ENCODE peak calls at places on chromosomes 3 and 15, in six cellular contexts. O is HepG2, P is SK-N-SH, Q is K562, E is GM12878, R is H1. H is an unnamed sample.

GRCh38 chr3:133572158-133573053 is 1.1 kb upstream of the CDV3 start:
- DNase-seq in P (no peak), Q (no peak), E (peak), O (no peak), R (no peak), H (peak)

GRCh38 chr15:57463360-57463759 is 87.1 kb downstream of the CGNL1 start:
- DNase-seq in R (no peak), O (no peak), E (no peak), P (no peak), Q (no peak), H (no peak)

GRCh38 chr15:28109626-28110415 is 10.7 kb upstream of the OCA2 start:
- DNase-seq in P (no peak), R (no peak), E (no peak), Q (no peak), O (no peak), H (no peak)

GRCh38 chr3:155032918-155033317 is 47.2 kb upstream of the MME start:
- DNase-seq in O (no peak), P (no peak), E (no peak), Q (no peak), R (no peak), H (peak)

GRCh38 chr15:97874139-97874538 is 86.4 kb upstream of the ARRDC4 start:
- DNase-seq in R (no peak), E (no peak), O (no peak), Q (no peak), P (no peak), H (no peak)

GRCh38 chr15:45668386-45668785 is 33.6 kb downstream of the SQOR start:
- DNase-seq in P (no peak), Q (no peak), E (no peak), R (no peak), O (no peak), H (no peak)

GRCh38 chr3:100277255-100277800 is 16.5 kb downstream of the TBC1D23 start:
- DNase-seq in P (no peak), E (no peak), R (no peak), Q (no peak), O (peak), H (no peak)

GRCh38 chr3:186361612-186362408 is at the start of gene DGKG:
- DNase-seq in P (peak), O (no peak), Q (no peak), R (no peak), E (no peak), H (peak)

GRCh38 chr3:160768918-160769317 is 12.9 kb downstream of the PPM1L start:
- DNase-seq in E (no peak), O (no peak), Q (no peak), R (no peak), P (no peak), H (no peak)

GRCh38 chr3:41304603-41305002 is 105.3 kb downstream of the CTNNB1 start:
- DNase-seq in P (peak), O (no peak), Q (no peak), E (no peak), R (no peak), H (no peak)

GRCh38 chr3:129665024-129665768 is 58.7 kb upstream of the PLXND1 start:
- DNase-seq in Q (no peak), P (no peak), O (peak), E (no peak), R (no peak), H (no peak)

DNA sequence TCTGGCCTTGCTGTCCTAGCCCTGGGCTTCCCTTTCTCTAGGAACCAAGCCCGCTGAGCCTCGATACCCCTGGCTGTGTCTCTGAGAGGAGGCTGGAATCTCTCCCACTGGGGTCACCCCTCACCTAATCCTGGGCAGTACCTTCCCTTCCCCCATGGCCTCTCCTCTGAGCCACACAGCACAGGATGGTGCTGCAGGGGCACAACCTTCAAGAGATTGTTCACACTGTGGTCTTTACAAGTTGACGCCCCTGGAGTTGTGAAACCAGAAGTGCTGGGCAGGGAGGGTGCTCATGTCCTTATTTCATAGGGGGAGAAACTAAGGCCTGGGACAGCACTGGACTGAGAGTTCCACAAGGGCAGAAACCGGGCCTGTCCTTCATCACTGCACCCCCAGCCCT is 70.9 kb upstream of the TMEM115 start:
- DNase-seq in R (no peak), P (no peak), E (no peak), O (no peak), Q (no peak), H (no peak)
- H3K27ac ChIP-seq in R (no peak), P (no peak), E (no peak), O (no peak), Q (no peak), H (no peak)

DNA sequence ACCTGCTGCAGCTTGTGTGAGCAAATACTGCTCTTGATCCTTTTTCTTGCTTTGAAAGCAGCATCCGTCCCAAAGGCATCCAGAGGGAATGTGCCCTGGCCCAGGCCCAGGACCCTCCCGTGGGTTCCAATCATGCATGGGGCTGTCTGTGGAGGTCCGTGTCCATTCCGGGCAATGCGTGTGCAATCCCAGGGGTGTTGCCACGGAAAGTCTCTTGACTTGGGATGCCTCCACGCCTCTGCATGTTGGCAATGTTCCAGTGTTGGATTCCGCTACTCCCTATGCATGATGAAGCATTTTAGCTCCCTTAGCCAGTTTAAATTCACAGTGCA is 105.7 kb downstream of the SNRPN start:
- DNase-seq in R (no peak), Q (no peak), P (no peak), E (no peak), O (no peak), H (no peak)
- TF ChIP-seq GABPA in R (no peak), Q (no peak), P (no peak), E (no peak), O (no peak), H (no peak)

GRCh38 chr15:85563328-85563727 is 182.9 kb downstream of the AKAP13 start:
- DNase-seq in E (no peak), P (no peak), R (no peak), O (peak), Q (no peak), H (no peak)
- H3K27ac ChIP-seq in E (no peak), P (no peak), R (no peak), O (no peak), Q (no peak), H (no peak)

GRCh38 chr3:119018690-119019463 is 15.8 kb downstream of the IGSF11 start:
- DNase-seq in R (no peak), Q (no peak), P (peak), O (no peak), E (no peak), H (no peak)
- TF ChIP-seq GABPA in R (no peak), Q (no peak), P (no peak), O (no peak), E (no peak), H (no peak)

GRCh38 chr15:90036806-90037509 is 35.8 kb downstream of the ZNF710 start:
- DNase-seq in Q (no peak), E (no peak), R (no peak), P (no peak), O (no peak), H (no peak)
- H3K27ac ChIP-seq in Q (no peak), E (peak), R (no peak), P (peak), O (no peak), H (peak)

DNA sequence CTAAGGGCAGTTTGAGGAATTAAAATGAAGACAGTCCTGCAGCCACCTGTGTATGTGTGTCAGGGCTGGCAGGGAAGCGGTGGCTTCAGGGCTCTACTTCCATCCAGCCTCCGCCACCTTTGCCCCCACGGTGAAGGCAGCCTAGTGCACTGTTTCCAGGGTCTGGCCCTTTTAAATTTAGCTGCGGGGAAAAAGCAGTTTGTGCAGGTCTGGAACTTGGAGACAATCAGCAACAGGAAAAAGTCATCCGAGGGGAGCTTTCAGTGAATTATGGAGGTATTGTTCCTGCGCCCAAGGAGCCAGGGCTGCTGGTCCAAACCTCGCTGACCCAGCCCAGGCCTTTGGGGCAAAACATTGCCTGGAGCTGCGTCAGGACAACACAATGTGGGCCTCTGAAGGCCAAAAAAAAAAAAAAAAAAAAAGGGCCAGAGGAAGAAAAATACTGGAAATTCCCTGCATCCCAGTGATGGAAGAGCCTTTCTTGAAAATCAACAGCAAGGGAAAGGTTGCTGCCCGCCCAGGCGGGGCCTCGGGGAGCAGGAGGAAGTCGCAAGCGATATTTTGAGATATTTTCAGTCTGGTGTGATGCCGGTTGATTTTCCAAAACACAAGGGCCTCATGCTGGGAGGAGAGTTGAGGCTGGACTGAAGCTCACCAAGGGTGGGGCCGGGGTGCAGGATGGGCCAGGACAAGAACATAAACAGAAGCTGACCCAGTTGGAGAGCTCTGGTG is 25.5 kb upstream of the FGD5 start:
- DNase-seq in R (no peak), O (no peak), E (no peak), P (no peak), Q (no peak), H (no peak)
- TF ChIP-seq GABPA in R (no peak), O (no peak), E (no peak), P (no peak), Q (no peak), H (no peak)

DNA sequence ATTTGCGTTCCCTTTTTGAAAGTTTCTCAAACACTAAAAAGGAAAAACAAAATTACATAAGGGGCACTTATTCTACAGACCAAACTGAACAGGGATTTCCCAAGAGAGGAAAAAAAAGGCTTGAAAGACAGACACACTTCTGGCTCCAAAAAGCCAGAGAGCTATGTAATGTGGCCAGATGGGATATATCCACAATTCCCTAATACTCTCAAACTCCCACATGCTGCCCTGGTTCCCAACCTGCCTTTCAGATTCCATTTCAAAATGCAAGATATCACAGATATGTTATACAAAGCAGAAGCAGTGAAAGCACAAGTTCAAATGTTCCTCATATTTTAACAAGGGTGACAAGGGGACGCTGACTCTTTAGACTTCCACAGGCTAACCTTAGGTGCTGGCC is 1.5 kb downstream of the FRMD4B start:
- DNase-seq in Q (no peak), R (no peak), P (no peak), O (no peak), E (no peak), H (no peak)
- H3K27ac ChIP-seq in Q (no peak), R (no peak), P (peak), O (no peak), E (no peak), H (no peak)

H was measured in HL-60.